ENCODE peak calls at places on chromosomes 2 and 18, in seven cellular contexts. O is adrenal gland, V is HCT116, Q is A549, Z is spleen, B is suprapubic skin, C is right lobe of liver. E is an unnamed sample.

GRCh38 chr18:11115268-11115667 is 34.1 kb downstream of the PIEZO2 start:
- DNase-seq in Q (no peak), Z (no peak), C (no peak), V (no peak), O (no peak), B (no peak), E (no peak)

GRCh38 chr2:400988-401679 is 113.2 kb upstream of the ALKAL2 start:
- DNase-seq in B (no peak), Q (no peak), O (no peak), V (no peak), Z (no peak), C (no peak), E (no peak)

GRCh38 chr18:36302676-36303075 is 5.2 kb downstream of the FHOD3 start:
- DNase-seq in Z (no peak), C (no peak), O (no peak), V (no peak), Q (no peak), B (no peak), E (no peak)

GRCh38 chr2:174138161-174138560 is 110.2 kb downstream of the OLA1 start:
- DNase-seq in Z (no peak), Q (peak), V (no peak), B (no peak), C (no peak), O (peak), E (no peak)

GRCh38 chr2:170715062-170715931 is at the start of gene SP5:
- DNase-seq in C (peak), Q (peak), B (peak), Z (no peak), O (peak), V (peak), E (peak)

GRCh38 chr2:219567131-219567530 is 4.2 kb downstream of the OBSL1 start:
- DNase-seq in V (no peak), B (no peak), O (no peak), Z (no peak), Q (no peak), C (no peak), E (no peak)

GRCh38 chr18:26710460-26711096 is 154.9 kb downstream of the AQP4 start:
- DNase-seq in C (no peak), V (no peak), Z (no peak), O (no peak), Q (no peak), B (no peak), E (no peak)

GRCh38 chr18:59570101-59570875 is 126.9 kb downstream of the CCBE1 start:
- DNase-seq in O (no peak), C (no peak), Z (no peak), V (no peak), Q (no peak), B (no peak), E (no peak)

GRCh38 chr2:109470121-109470921 is 143.4 kb downstream of the SEPTIN10 start:
- DNase-seq in B (no peak), V (peak), Z (peak), O (peak), Q (no peak), C (no peak), E (no peak)

GRCh38 chr18:36448384-36449290 is 151.1 kb downstream of the FHOD3 start:
- DNase-seq in O (no peak), C (no peak), Q (no peak), Z (no peak), B (no peak), V (no peak), E (no peak)

GRCh38 chr18:12518832-12519534 is 111.3 kb downstream of the PRELID3A start:
- DNase-seq in O (no peak), Z (no peak), Q (no peak), B (no peak), V (no peak), C (no peak), E (no peak)

GRCh38 chr2:200494048-200494447 is 15.8 kb downstream of the KCTD18 start:
- DNase-seq in O (no peak), Q (no peak), C (no peak), V (no peak), B (no peak), Z (no peak), E (no peak)

GRCh38 chr2:205461678-205462665 is 220.3 kb upstream of the NRP2 start:
- DNase-seq in Z (no peak), Q (no peak), O (no peak), V (no peak), B (no peak), C (no peak), E (no peak)

GRCh38 chr2:37573406-37573805 is 98.0 kb downstream of the CDC42EP3 start:
- DNase-seq in B (no peak), Q (no peak), V (no peak), C (no peak), Z (no peak), O (no peak), E (no peak)

GRCh38 chr2:173076557-173077345 is 1.1 kb downstream of the MAP3K20 start:
- DNase-seq in Z (peak), C (peak), B (no peak), Q (no peak), V (no peak), O (peak), E (peak)

DNA sequence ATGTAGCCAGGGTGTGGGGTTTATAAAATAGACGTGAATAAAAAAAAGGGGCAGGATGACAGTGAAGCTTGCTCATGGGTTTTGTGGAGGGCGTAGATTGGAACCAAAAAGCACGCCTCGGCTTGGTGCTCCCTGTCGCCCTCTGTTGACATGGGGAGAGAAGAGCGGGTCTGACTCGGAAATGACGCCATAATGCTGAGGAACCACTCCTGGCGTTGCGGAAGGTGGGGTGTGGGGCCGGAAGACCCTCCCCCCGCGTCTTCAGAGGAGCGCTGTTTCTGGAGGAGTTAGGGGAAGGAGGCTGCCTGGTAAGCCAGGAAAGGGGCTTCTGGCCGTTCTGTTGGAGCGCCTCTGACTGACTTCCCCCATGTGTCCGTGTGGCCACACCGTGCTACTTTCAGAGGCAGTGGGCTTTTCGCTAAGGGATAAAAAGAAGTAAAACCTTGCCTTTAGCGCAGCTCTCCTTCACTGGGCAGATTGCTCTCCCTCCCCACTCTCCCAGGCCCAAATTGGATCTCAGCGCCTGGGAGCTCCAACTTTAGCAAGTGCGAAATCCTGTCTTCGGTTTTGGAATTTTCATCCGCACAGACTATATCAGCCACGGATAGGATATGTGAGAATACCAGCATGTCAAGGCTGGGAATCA is 42.8 kb downstream of the PLEKHA3 start:
- DNase-seq in Z (peak), C (peak), V (peak), B (peak), Q (peak), O (peak), E (peak)
- TF ChIP-seq POLR2A in Z (no peak), C (peak), V (peak), B (no peak), Q (peak), O (peak), E (no peak)

DNA sequence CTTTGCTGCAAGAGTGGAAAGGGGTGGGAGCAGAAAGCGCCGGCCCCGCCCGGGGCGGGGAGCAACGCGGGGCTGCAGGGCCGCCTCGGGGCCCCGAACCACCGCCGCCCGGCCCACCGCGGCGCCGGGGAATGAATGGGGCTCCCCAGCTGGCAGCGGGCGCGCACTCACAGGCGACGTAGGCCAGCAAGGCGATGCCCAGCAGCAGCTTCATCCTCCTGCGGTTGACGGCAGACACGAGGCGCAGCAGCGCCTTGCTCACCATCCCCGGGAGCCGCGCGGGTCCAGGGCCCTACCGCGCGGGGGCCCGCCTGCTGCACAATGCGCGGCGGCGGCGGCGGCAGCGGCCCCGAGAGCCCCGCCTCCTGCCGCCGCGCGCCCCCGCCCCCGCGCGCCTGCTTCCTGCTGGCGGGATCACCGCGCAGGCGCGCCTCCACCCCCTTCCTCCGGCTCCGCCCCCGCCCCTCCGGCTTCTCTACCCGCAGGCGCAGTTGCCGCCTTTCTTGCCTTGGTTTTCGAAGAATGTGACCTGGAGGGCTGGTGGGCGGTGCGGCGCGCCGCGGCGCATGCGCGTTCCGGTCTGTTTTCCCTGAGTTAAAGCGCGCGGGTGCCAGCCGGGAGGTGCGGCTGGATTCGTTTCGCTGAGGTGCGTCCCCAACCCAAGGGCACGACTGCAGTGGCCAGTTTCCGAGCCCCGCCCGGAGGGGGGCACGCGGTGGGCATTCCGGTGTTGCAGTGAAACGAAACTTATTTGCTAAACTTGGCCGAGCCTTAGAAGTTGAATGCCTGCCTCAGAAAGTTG is at the start of gene UXS1:
- DNase-seq in B (peak), O (peak), C (peak), V (peak), Q (peak), Z (peak), E (peak)
- TF ChIP-seq POLR2A in B (no peak), O (peak), C (peak), V (peak), Q (peak), Z (no peak), E (no peak)

GRCh38 chr2:85053802-85054201 is 79.4 kb upstream of the TCF7L1 start:
- DNase-seq in V (peak), Q (peak), C (no peak), O (peak), B (no peak), Z (no peak), E (no peak)

GRCh38 chr2:85058619-85058941 is 74.6 kb upstream of the TCF7L1 start:
- DNase-seq in V (no peak), B (no peak), Z (no peak), Q (no peak), O (no peak), C (no peak), E (no peak)

GRCh38 chr2:85062565-85062964 is 70.6 kb upstream of the TCF7L1 start:
- DNase-seq in Z (no peak), Q (no peak), V (no peak), O (no peak), C (no peak), B (no peak), E (no peak)

GRCh38 chr2:85057236-85057635 is 76.0 kb upstream of the TCF7L1 start:
- DNase-seq in V (no peak), O (no peak), Z (no peak), B (no peak), Q (no peak), C (no peak), E (no peak)
- TF ChIP-seq POLR2A in V (no peak), O (no peak), Z (no peak), B (no peak), Q (no peak), C (no peak), E (no peak)

DNA sequence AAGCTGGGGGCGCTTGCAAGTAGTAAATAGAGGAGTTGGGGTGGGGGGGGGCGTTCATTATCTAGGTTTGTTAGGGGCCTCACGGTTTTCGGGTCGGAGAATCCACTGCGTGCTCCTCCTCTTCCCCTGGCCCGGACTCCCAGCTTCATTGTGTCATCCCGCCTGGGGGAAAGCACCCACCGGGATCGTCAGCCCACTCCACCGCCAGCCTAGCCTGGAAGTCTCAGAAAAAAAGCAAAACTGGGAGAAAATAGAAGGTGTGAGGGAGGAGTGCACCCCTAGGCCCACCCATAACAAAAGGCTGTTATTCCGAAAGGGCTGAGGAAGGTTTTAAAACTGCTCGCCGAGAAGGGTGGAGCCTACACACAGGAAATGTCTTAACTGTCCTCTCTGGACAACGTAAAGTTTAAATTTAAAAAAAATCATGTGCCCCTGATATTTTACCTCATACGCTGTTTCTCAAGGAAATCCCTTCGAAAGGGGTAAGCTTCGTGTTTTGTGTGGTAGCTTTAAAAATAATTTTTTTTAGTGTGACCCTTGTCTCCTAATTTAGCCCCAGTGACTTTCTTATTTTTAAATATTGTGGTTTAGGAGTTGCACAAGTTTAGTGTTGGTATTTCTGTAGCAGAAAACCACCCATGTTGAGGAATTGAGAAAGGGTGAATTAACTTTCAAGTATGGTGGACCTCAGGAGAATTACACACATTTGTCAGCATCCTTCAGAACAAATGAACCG is 104.2 kb downstream of the SPTBN1 start:
- DNase-seq in Q (peak), O (peak), C (peak), B (no peak), V (no peak), Z (peak), E (no peak)
- TF ChIP-seq POLR2A in Q (no peak), O (peak), C (peak), B (no peak), V (no peak), Z (no peak), E (no peak)

GRCh38 chr2:231643494-231643888 is 50.8 kb downstream of the TEX44 start:
- DNase-seq in V (no peak), Q (no peak), C (no peak), B (no peak), O (no peak), Z (no peak), E (no peak)
- TF ChIP-seq POLR2A in V (no peak), Q (no peak), C (no peak), B (no peak), O (no peak), Z (no peak), E (no peak)

GRCh38 chr18:6714027-6714426 is 15.5 kb upstream of the ARHGAP28 start:
- DNase-seq in V (no peak), Z (no peak), O (no peak), Q (no peak), B (no peak), C (no peak), E (no peak)
- TF ChIP-seq POLR2A in V (no peak), Z (no peak), O (no peak), Q (no peak), B (no peak), C (no peak), E (no peak)

DNA sequence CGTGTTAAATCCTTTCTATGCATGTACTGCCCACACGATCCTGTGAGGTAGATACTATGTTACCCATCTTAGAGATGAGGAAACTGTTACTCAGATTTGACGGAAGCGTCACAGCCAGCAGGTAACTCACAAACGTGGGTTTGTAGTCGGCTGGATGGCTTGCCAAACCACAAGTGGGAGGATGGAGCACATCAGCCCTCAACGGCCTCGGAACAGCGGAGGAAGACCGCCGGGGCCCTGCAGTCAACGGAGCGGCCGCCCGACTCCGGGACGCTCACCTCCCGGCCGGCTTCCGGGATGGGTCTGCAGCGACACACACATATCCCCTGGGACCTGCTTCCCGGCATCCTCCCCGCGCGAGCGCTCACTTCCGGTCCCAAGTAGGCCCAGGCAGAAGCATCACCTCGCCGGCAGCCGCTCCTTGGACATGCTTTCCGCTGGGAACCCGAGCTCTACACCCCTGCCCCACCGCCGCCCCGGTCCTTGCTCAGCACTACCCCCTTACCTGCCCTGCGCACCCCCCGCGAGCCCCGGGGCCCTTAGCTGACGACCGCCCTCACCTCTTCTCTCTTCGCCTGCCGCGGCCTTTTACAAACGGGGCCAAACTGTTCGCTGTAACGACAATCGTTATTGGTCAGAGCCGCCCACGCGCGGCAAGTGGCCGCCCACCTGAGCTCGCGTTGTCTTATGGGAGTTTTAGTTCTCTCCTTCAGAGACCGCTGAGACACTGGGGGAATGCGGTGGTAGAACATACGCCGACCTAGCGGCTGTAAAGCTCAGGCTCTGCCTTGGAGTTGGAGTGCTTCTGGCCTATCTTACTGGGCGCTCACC is at the start of gene C2orf42:
- DNase-seq in C (peak), O (peak), V (peak), Z (peak), B (peak), Q (peak), E (peak)
- TF ChIP-seq POLR2A in C (peak), O (peak), V (peak), Z (peak), B (peak), Q (peak), E (no peak)

GRCh38 chr18:79321625-79322024 is 74.1 kb upstream of the NFATC1 start:
- DNase-seq in B (no peak), Q (no peak), Z (no peak), O (no peak), V (no peak), C (no peak), E (no peak)

GRCh38 chr18:79317718-79318117 is 78.0 kb upstream of the NFATC1 start:
- DNase-seq in O (no peak), V (no peak), Z (no peak), B (no peak), C (no peak), Q (no peak), E (no peak)

GRCh38 chr18:79315589-79315988 is 80.1 kb upstream of the NFATC1 start:
- DNase-seq in B (no peak), V (no peak), Z (no peak), Q (no peak), O (no peak), C (no peak), E (no peak)

GRCh38 chr18:79320216-79320615 is 75.5 kb upstream of the NFATC1 start:
- DNase-seq in Q (no peak), O (no peak), Z (no peak), V (no peak), B (no peak), C (no peak), E (no peak)

DNA sequence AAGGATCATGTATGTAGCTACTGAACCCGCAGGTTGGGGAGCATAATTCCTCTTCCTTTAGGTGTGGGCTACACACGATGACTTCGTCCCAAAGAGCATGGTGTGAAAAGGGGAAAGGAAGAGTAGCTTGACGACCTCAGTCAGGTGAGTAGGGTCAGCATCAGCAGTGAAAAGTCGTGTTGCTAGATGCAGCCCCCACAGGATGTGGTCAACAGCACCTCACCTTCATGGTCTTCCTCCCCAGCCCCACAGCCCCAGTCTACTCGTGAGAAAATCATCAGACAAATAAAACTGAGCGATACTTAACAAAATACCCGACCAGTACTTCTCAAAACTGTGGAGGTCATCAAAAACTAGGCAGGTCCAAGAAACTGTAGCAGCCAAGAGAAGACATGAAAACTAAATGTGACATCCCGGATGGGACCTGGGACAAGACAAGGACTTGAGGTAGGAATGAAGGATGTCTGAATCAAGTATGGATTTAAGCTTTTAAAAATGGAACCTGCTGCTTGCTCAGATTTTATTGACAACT is 77.5 kb upstream of the NFATC1 start:
- DNase-seq in V (no peak), Q (no peak), O (no peak), B (no peak), Z (no peak), C (no peak), E (no peak)
- TF ChIP-seq POLR2A in V (no peak), Q (no peak), O (no peak), B (no peak), Z (no peak), C (no peak), E (no peak)

GRCh38 chr18:8608795-8609673 is at the start of gene RAB12:
- DNase-seq in C (peak), Z (peak), O (peak), B (peak), V (peak), Q (peak), E (peak)
- TF ChIP-seq POLR2A in C (peak), Z (peak), O (peak), B (peak), V (peak), Q (peak), E (no peak)